ENCODE peak calls at places on chromosomes 3 and 15, in seven cellular contexts. I, L, W, F, N, X and T are unnamed samples.

GRCh38 chr3:192445768-192446644 is 281.3 kb downstream of the FGF12 start:
- DNase-seq in I (no peak), L (no peak), W (peak), F (peak), N (no peak), X (no peak), T (no peak)

GRCh38 chr3:72446406-72447058 is 401.7 kb downstream of the SHQ1 start:
- DNase-seq in I (peak), L (peak), W (peak), F (peak), N (no peak), X (no peak), T (peak)

GRCh38 chr3:168653255-168653654 is 557.5 kb upstream of the GOLIM4 start:
- DNase-seq in I (no peak), L (no peak), W (peak), F (no peak), N (no peak), X (no peak), T (no peak)

GRCh38 chr3:126360714-126361060 is 3.5 kb upstream of the KLF15 start:
- DNase-seq in I (no peak), L (no peak), W (no peak), F (no peak), N (no peak), X (no peak), T (no peak)

GRCh38 chr15:92627014-92627413 is 28.6 kb downstream of the FAM174B start:
- DNase-seq in I (no peak), L (no peak), W (no peak), F (no peak), N (no peak), X (no peak), T (no peak)

GRCh38 chr3:112018712-112019111 is 15.8 kb upstream of the TMPRSS7 start:
- DNase-seq in I (no peak), L (no peak), W (no peak), F (no peak), N (no peak), X (no peak), T (no peak)

GRCh38 chr3:57949779-57950618 is 58.2 kb upstream of the FLNB start:
- DNase-seq in I (no peak), L (no peak), W (no peak), F (no peak), N (no peak), X (no peak), T (peak)

GRCh38 chr3:184234671-184235380 is 5.4 kb downstream of the VWA5B2 start:
- DNase-seq in I (no peak), L (no peak), W (no peak), F (no peak), N (no peak), X (no peak), T (no peak)

GRCh38 chr3:117681619-117682018 is 972.0 kb downstream of the TUSC7 start:
- DNase-seq in I (no peak), L (peak), W (no peak), F (no peak), N (no peak), X (no peak), T (no peak)

GRCh38 chr15:95138604-95139270 is 907.4 kb downstream of the MCTP2 start:
- DNase-seq in I (no peak), L (no peak), W (no peak), F (no peak), N (no peak), X (no peak), T (no peak)

GRCh38 chr3:58034738-58035511 is 26.7 kb downstream of the FLNB start:
- DNase-seq in I (peak), L (no peak), W (peak), F (no peak), N (no peak), X (no peak), T (no peak)

GRCh38 chr3:187765342-187765741 is 20.1 kb upstream of the BCL6 start:
- DNase-seq in I (no peak), L (peak), W (no peak), F (no peak), N (no peak), X (no peak), T (no peak)

GRCh38 chr15:38611228-38611627 is 46.6 kb upstream of the RASGRP1 start:
- DNase-seq in I (no peak), L (no peak), W (no peak), F (no peak), N (no peak), X (no peak), T (no peak)

GRCh38 chr15:43828061-43828657 is 1.4 kb downstream of the WDR76 start:
- DNase-seq in I (no peak), L (peak), W (no peak), F (peak), N (no peak), X (no peak), T (no peak)

GRCh38 chr3:135891121-135891520 is 74.4 kb upstream of the PPP2R3A start:
- DNase-seq in I (no peak), L (no peak), W (no peak), F (no peak), N (no peak), X (no peak), T (no peak)

GRCh38 chr15:41276821-41277220 is 45.8 kb downstream of the CHP1 start:
- DNase-seq in I (no peak), L (no peak), W (peak), F (no peak), N (no peak), X (no peak), T (peak)

GRCh38 chr15:64883997-64884511 is 27.6 kb upstream of the ANKDD1A start:
- DNase-seq in I (peak), L (peak), W (no peak), F (peak), N (no peak), X (no peak), T (peak)

GRCh38 chr3:188776447-188776846 is 395.3 kb upstream of the TPRG1 start:
- DNase-seq in I (no peak), L (peak), W (peak), F (no peak), N (no peak), X (no peak), T (no peak)

GRCh38 chr15:77773003-77773402 is 140.3 kb upstream of the LINGO1 start:
- DNase-seq in I (no peak), L (no peak), W (no peak), F (no peak), N (no peak), X (no peak), T (no peak)

GRCh38 chr3:193821272-193821671 is 228.3 kb downstream of the OPA1 start:
- DNase-seq in I (no peak), L (no peak), W (no peak), F (no peak), N (no peak), X (no peak), T (no peak)
- H2AK5ac ChIP-seq in I (no peak), L (no peak), W (no peak), F (no peak), N (no peak), X (no peak), T (no peak)

DNA sequence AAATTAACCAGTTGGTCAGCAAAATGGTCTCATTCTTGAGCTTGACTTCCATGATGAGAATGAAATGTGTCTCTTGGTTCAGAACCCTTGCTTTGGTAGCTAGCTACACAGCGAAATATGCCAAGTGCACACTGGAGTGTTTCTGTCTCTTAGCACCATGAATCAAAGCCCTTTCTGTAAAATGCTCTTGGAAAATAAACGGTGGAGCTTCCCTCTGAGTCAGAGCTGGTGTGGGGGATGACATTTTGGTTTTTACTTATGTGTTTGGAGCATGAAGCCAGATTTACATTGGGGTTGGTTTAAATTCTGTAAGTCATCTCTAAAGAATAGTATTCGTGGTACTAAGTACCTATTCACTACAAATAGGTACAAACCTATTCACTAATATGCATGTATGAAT is 85.1 kb upstream of the NANOGP8 start:
- DNase-seq in I (no peak), L (peak), W (no peak), F (peak), N (no peak), X (no peak), T (no peak)
- H3K4ac ChIP-seq in I (no peak), L (peak), W (no peak), F (no peak), N (no peak), X (no peak), T (no peak)

DNA sequence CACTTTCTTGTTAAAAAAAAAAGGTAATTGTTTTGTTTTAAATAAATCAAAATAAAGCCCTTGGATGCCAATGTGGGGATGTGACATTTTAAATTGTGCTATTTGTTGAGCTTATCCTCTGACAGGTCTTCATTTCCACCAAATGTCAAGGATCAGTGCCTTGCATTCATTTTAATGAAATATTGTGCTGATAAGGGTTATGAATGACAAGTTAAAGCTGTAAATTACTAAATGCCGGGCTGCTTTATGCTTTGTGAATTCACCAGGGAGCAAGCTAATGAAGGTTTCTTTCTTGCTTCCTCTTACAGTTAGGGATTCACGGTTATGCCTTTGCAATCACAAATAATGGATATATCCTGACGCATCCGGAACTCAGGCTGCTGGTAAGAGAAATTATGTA is 81.8 kb downstream of the LRTM1 start:
- DNase-seq in I (no peak), L (no peak), W (no peak), F (no peak), N (no peak), X (no peak), T (no peak)
- H2AK5ac ChIP-seq in I (no peak), L (no peak), W (no peak), F (no peak), N (no peak), X (no peak), T (no peak)

GRCh38 chr3:171175840-171176239 is 149.3 kb upstream of the SLC2A2 start:
- DNase-seq in I (no peak), L (peak), W (no peak), F (no peak), N (no peak), X (no peak), T (no peak)

GRCh38 chr3:171178714-171179113 is 152.2 kb upstream of the SLC2A2 start:
- DNase-seq in I (no peak), L (no peak), W (no peak), F (no peak), N (no peak), X (no peak), T (no peak)

GRCh38 chr3:171177056-171177455 is 150.5 kb upstream of the SLC2A2 start:
- DNase-seq in I (no peak), L (no peak), W (no peak), F (no peak), N (no peak), X (no peak), T (no peak)

GRCh38 chr3:171176244-171176925 is 149.9 kb upstream of the SLC2A2 start:
- DNase-seq in I (no peak), L (no peak), W (no peak), F (no peak), N (no peak), X (no peak), T (no peak)

DNA sequence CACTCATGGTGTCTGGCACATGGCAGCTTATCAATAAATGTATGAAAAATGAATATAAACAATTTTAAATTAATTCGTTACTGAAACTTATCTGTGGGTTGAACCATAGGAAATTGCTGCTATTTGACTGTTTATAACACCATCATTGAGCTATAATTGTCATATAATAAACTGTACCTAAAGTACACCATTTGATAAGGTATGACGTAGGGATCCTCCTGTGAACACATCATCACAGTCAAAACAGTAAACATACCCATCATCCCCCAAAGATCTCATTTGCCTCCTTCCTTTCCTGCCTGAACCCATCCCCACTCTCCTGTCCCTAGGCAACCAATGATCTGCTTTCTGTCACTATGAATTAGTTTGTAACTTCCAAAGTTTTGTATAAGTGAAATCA is 151.0 kb upstream of the SLC2A2 start:
- DNase-seq in I (no peak), L (no peak), W (no peak), F (no peak), N (no peak), X (no peak), T (no peak)
- H3K4ac ChIP-seq in I (no peak), L (no peak), W (no peak), F (no peak), N (no peak), X (no peak), T (no peak)